ENCODE peak calls at places on chromosomes 13 and 19, in seven cellular contexts. One of them, this sample, is unnamed.

GRCh38 chr19:44430956-44431355 is 17.3 kb downstream of the ZNF229 start:
- DNase-seq in fibroblast of lung: peak; percentile 15
- DNase-seq in DMS53: no peak
- DNase-seq in breast epithelium: no peak
- DNase-seq in HT1080: peak; percentile 36
- DNase-seq in AG08395: no peak
- DNase-seq in omental fat pad: no peak
- DNase-seq in this sample: no peak

GRCh38 chr13:42803563-42804212 is 22.3 kb downstream of the FAM216B start:
- DNase-seq in breast epithelium: no peak
- DNase-seq in HT1080: peak; percentile 43
- DNase-seq in omental fat pad: no peak
- DNase-seq in AG08395: no peak
- DNase-seq in fibroblast of lung: no peak
- DNase-seq in DMS53: peak; percentile 13
- DNase-seq in this sample: peak; percentile 17

GRCh38 chr13:105220886-105221285 is 1314.6 kb downstream of the EFNB2 start:
- DNase-seq in DMS53: no peak
- DNase-seq in breast epithelium: no peak
- DNase-seq in AG08395: no peak
- DNase-seq in HT1080: no peak
- DNase-seq in fibroblast of lung: peak; percentile 72
- DNase-seq in omental fat pad: no peak
- DNase-seq in this sample: no peak

GRCh38 chr19:19026299-19026971 is 6.9 kb downstream of the SUGP2 start:
- DNase-seq in AG08395: no peak
- DNase-seq in DMS53: no peak
- DNase-seq in fibroblast of lung: no peak
- DNase-seq in breast epithelium: peak; percentile 49
- DNase-seq in omental fat pad: no peak
- DNase-seq in HT1080: no peak
- DNase-seq in this sample: no peak

GRCh38 chr13:39612023-39612637 is 9.1 kb upstream of the LHFPL6 start:
- DNase-seq in omental fat pad: peak; percentile 90
- DNase-seq in HT1080: peak; percentile 40
- DNase-seq in DMS53: peak; percentile 86
- DNase-seq in breast epithelium: peak; percentile 53
- DNase-seq in fibroblast of lung: peak; percentile 71
- DNase-seq in AG08395: peak; percentile 63
- DNase-seq in this sample: peak; percentile 53

GRCh38 chr19:13920940-13921744 is 15.1 kb downstream of the CC2D1A start:
- DNase-seq in omental fat pad: no peak
- DNase-seq in fibroblast of lung: peak; percentile 57
- DNase-seq in AG08395: peak; percentile 62
- DNase-seq in HT1080: peak; percentile 85
- DNase-seq in breast epithelium: no peak
- DNase-seq in DMS53: peak; percentile 66
- DNase-seq in this sample: peak; percentile 28

GRCh38 chr19:8569066-8569761 is 8.0 kb downstream of the MYO1F start:
- DNase-seq in DMS53: no peak
- DNase-seq in AG08395: peak; percentile 96
- DNase-seq in breast epithelium: no peak
- DNase-seq in omental fat pad: no peak
- DNase-seq in HT1080: peak; percentile 86
- DNase-seq in fibroblast of lung: peak; percentile 96
- DNase-seq in this sample: peak; percentile 89

GRCh38 chr13:34617684-34618083 is 324.4 kb upstream of the NBEA start:
- DNase-seq in fibroblast of lung: peak; percentile 32
- DNase-seq in AG08395: no peak
- DNase-seq in HT1080: no peak
- DNase-seq in DMS53: no peak
- DNase-seq in omental fat pad: no peak
- DNase-seq in breast epithelium: no peak
- DNase-seq in this sample: no peak

GRCh38 chr19:1082165-1082927 is 12.8 kb downstream of the POLR2E start:
- DNase-seq in HT1080: no peak
- DNase-seq in AG08395: no peak
- DNase-seq in fibroblast of lung: peak; percentile 18
- DNase-seq in omental fat pad: no peak
- DNase-seq in DMS53: peak; percentile 97
- DNase-seq in breast epithelium: peak; percentile 93
- DNase-seq in this sample: no peak

GRCh38 chr13:18962168-18962734 is 219.4 kb downstream of the TUBA3C start:
- DNase-seq in AG08395: no peak
- DNase-seq in DMS53: no peak
- DNase-seq in fibroblast of lung: no peak
- DNase-seq in breast epithelium: no peak
- DNase-seq in HT1080: no peak
- DNase-seq in omental fat pad: no peak
- DNase-seq in this sample: no peak

GRCh38 chr13:61128850-61129645 is 286.6 kb downstream of the PCDH20 start:
- DNase-seq in omental fat pad: no peak
- DNase-seq in AG08395: no peak
- DNase-seq in fibroblast of lung: peak; percentile 37
- DNase-seq in breast epithelium: no peak
- DNase-seq in HT1080: no peak
- DNase-seq in DMS53: no peak
- DNase-seq in this sample: no peak

GRCh38 chr13:49042476-49042875 is 66.8 kb downstream of the FNDC3A start:
- DNase-seq in omental fat pad: no peak
- DNase-seq in breast epithelium: no peak
- DNase-seq in HT1080: no peak
- DNase-seq in AG08395: no peak
- DNase-seq in DMS53: no peak
- DNase-seq in fibroblast of lung: peak; percentile 85
- DNase-seq in this sample: peak; percentile 21

GRCh38 chr19:3665681-3666544 is 34.4 kb downstream of the PIP5K1C start:
- DNase-seq in breast epithelium: no peak
- DNase-seq in AG08395: peak; percentile 75
- DNase-seq in omental fat pad: peak; percentile 68
- DNase-seq in DMS53: peak; percentile 42
- DNase-seq in HT1080: no peak
- DNase-seq in fibroblast of lung: no peak
- DNase-seq in this sample: no peak

GRCh38 chr13:39134574-39134973 is 96.3 kb downstream of the NHLRC3 start:
- DNase-seq in HT1080: no peak
- DNase-seq in DMS53: no peak
- DNase-seq in AG08395: no peak
- DNase-seq in breast epithelium: no peak
- DNase-seq in fibroblast of lung: no peak
- DNase-seq in omental fat pad: no peak
- DNase-seq in this sample: no peak

GRCh38 chr19:44872661-44873060 is 18.4 kb upstream of the TOMM40 start:
- DNase-seq in HT1080: no peak
- DNase-seq in fibroblast of lung: no peak
- DNase-seq in DMS53: no peak
- DNase-seq in breast epithelium: no peak
- DNase-seq in omental fat pad: no peak
- DNase-seq in AG08395: no peak
- DNase-seq in this sample: no peak

GRCh38 chr19:7125221-7125620 is 55.7 kb downstream of the ZNF557 start:
- DNase-seq in AG08395: no peak
- DNase-seq in DMS53: no peak
- DNase-seq in fibroblast of lung: no peak
- DNase-seq in breast epithelium: no peak
- DNase-seq in HT1080: no peak
- DNase-seq in omental fat pad: no peak
- DNase-seq in this sample: no peak

GRCh38 chr19:16368385-16369305 is 44.0 kb downstream of the KLF2 start:
- DNase-seq in DMS53: no peak
- DNase-seq in fibroblast of lung: no peak
- DNase-seq in HT1080: no peak
- DNase-seq in breast epithelium: no peak
- DNase-seq in AG08395: no peak
- DNase-seq in omental fat pad: no peak
- DNase-seq in this sample: no peak

GRCh38 chr13:93218583-93218982 is 8.0 kb upstream of the GPC6 start:
- DNase-seq in HT1080: no peak
- DNase-seq in AG08395: no peak
- DNase-seq in omental fat pad: no peak
- DNase-seq in DMS53: no peak
- DNase-seq in fibroblast of lung: no peak
- DNase-seq in breast epithelium: no peak
- DNase-seq in this sample: no peak

GRCh38 chr19:925912-926594 is at the start of gene ARID3A:
- DNase-seq in breast epithelium: no peak
- DNase-seq in AG08395: peak; percentile 82
- DNase-seq in omental fat pad: no peak
- DNase-seq in HT1080: no peak
- DNase-seq in DMS53: peak; percentile 85
- DNase-seq in fibroblast of lung: peak; percentile 79
- DNase-seq in this sample: no peak

GRCh38 chr13:26587251-26587650 is 29.8 kb downstream of the WASF3 start:
- DNase-seq in fibroblast of lung: no peak
- DNase-seq in AG08395: no peak
- DNase-seq in HT1080: no peak
- DNase-seq in omental fat pad: no peak
- DNase-seq in DMS53: no peak
- DNase-seq in breast epithelium: no peak
- DNase-seq in this sample: no peak

GRCh38 chr19:53055117-53055516 is 10.6 kb downstream of the ERVV-2 start:
- DNase-seq in breast epithelium: no peak
- DNase-seq in HT1080: no peak
- DNase-seq in DMS53: peak; percentile 70
- DNase-seq in AG08395: no peak
- DNase-seq in fibroblast of lung: no peak
- DNase-seq in omental fat pad: no peak
- DNase-seq in this sample: peak; percentile 3

GRCh38 chr13:48686810-48687209 is 33.1 kb downstream of the CYSLTR2 start:
- DNase-seq in DMS53: no peak
- DNase-seq in breast epithelium: no peak
- DNase-seq in HT1080: no peak
- DNase-seq in AG08395: no peak
- DNase-seq in fibroblast of lung: no peak
- DNase-seq in omental fat pad: no peak
- DNase-seq in this sample: no peak